ENCODE peak calls at places on chromosomes 1 and 21, in five cellular contexts. F is K562, Y is mesendoderm, M is GM12878, X is OCI-LY7. O is an unnamed sample.

GRCh38 chr21:27571706-27572105 is 604.8 kb upstream of the ADAMTS5 start:
- DNase-seq in M (no peak), X (no peak), Y (no peak), F (no peak), O (no peak)

GRCh38 chr1:67162954-67163353 is 3.3 kb upstream of the IL23R start:
- DNase-seq in X (no peak), F (no peak), Y (peak; percentile 14), M (no peak), O (peak; percentile 53)

GRCh38 chr1:150020711-150021110 is 10.2 kb upstream of the OTUD7B start:
- DNase-seq in Y (no peak), X (no peak), F (no peak), M (no peak), O (no peak)

GRCh38 chr1:225919906-225920305 is 4.1 kb downstream of the PYCR2 start:
- DNase-seq in X (no peak), F (no peak), Y (no peak), M (peak; percentile 17), O (peak; percentile 61)

GRCh38 chr1:106080608-106081325 is 975.7 kb upstream of the PRMT6 start:
- DNase-seq in X (no peak), Y (no peak), M (no peak), F (no peak), O (no peak)

GRCh38 chr21:40143822-40144525 is 276.7 kb downstream of the PCP4 start:
- DNase-seq in F (peak; percentile 62), Y (peak; percentile 52), M (no peak), X (peak; percentile 51), O (no peak)

GRCh38 chr1:203475012-203475981 is at the start of gene PRELP:
- DNase-seq in X (no peak), Y (peak; percentile 88), F (peak; percentile 46), M (no peak), O (peak; percentile 29)

GRCh38 chr21:15688809-15689208 is 41.0 kb upstream of the USP25 start:
- DNase-seq in F (no peak), M (no peak), Y (no peak), X (no peak), O (peak; percentile 35)

GRCh38 chr1:150906329-150906728 is 19.4 kb downstream of the CTXND2 start:
- DNase-seq in F (no peak), Y (no peak), M (no peak), X (no peak), O (peak; percentile 45)

GRCh38 chr1:230186874-230187273 is 119.8 kb downstream of the GALNT2 start:
- DNase-seq in Y (no peak), F (no peak), X (no peak), M (no peak), O (no peak)

GRCh38 chr1:214854126-214854875 is 228.2 kb upstream of the KCNK2 start:
- DNase-seq in Y (no peak), X (no peak), F (no peak), M (no peak), O (no peak)

GRCh38 chr1:202010042-202011015 is at the start of gene ELF3:
- DNase-seq in M (peak; percentile 60), X (peak; percentile 28), F (no peak), Y (peak; percentile 99), O (peak; percentile 97)

GRCh38 chr1:115877511-115877910 is 36.6 kb upstream of the NHLH2 start:
- DNase-seq in F (no peak), M (no peak), Y (peak; percentile 78), X (no peak), O (no peak)

GRCh38 chr21:28639742-28640141 is 352.9 kb downstream of the LTN1 start:
- DNase-seq in Y (no peak), X (no peak), F (no peak), M (no peak), O (no peak)

GRCh38 chr1:10308001-10308400 is 90.9 kb upstream of the PGD start:
- DNase-seq in M (no peak), Y (no peak), F (no peak), X (peak; percentile 45), O (no peak)

GRCh38 chr1:76040327-76040868 is 34.1 kb upstream of the ST6GALNAC3 start:
- DNase-seq in Y (peak; percentile 91), X (no peak), F (peak; percentile 15), M (no peak), O (no peak)

GRCh38 chr21:18153063-18153462 is 91.6 kb upstream of the CHODL start:
- DNase-seq in M (no peak), Y (no peak), X (no peak), F (no peak), O (no peak)

GRCh38 chr21:39661121-39661520 is 48.4 kb downstream of the B3GALT5 start:
- DNase-seq in M (no peak), Y (no peak), F (no peak), X (no peak), O (no peak)

GRCh38 chr1:23727362-23727811 is 15.9 kb upstream of the ELOA start:
- DNase-seq in X (peak; percentile 40), F (no peak), M (no peak), Y (no peak), O (no peak)

GRCh38 chr1:229440821-229441537 is 7.1 kb upstream of the ACTA1 start:
- DNase-seq in X (no peak), Y (no peak), M (peak; percentile 88), F (no peak), O (no peak)

GRCh38 chr1:159835862-159836518 is 9.3 kb downstream of the SLAMF8 start:
- DNase-seq in M (no peak), F (no peak), Y (no peak), X (peak; percentile 2), O (no peak)

GRCh38 chr1:94202241-94202640 is 35.1 kb downstream of the ARHGAP29 start:
- DNase-seq in X (no peak), F (no peak), Y (no peak), M (no peak), O (no peak)

GRCh38 chr1:25653558-25653957 is 37.0 kb downstream of the MAN1C1 start:
- DNase-seq in X (no peak), M (no peak), F (no peak), Y (no peak), O (no peak)
- H3K4me1 ChIP-seq in X (peaks cover 25% of the 10 kb centered on the region), M (no peaks in the 10 kb centered on the region), F (no peaks in the 10 kb centered on the region), Y (no peaks in the 10 kb centered on the region), O (no peaks in the 10 kb centered on the region)

GRCh38 chr1:29655145-29655544 is 418.8 kb downstream of the PTPRU start:
- DNase-seq in M (peak; percentile 15), F (no peak), X (no peak), Y (no peak), O (no peak)

GRCh38 chr1:29655945-29656866 is 419.9 kb downstream of the PTPRU start:
- DNase-seq in X (peak; percentile 14), Y (peak; percentile 52), F (peak; percentile 41), M (no peak), O (no peak)

GRCh38 chr1:29657816-29658215 is 421.5 kb downstream of the PTPRU start:
- DNase-seq in X (no peak), F (no peak), Y (no peak), M (no peak), O (no peak)

GRCh38 chr1:29653886-29654450 is 417.6 kb downstream of the PTPRU start:
- DNase-seq in M (no peak), X (no peak), F (no peak), Y (no peak), O (no peak)

DNA sequence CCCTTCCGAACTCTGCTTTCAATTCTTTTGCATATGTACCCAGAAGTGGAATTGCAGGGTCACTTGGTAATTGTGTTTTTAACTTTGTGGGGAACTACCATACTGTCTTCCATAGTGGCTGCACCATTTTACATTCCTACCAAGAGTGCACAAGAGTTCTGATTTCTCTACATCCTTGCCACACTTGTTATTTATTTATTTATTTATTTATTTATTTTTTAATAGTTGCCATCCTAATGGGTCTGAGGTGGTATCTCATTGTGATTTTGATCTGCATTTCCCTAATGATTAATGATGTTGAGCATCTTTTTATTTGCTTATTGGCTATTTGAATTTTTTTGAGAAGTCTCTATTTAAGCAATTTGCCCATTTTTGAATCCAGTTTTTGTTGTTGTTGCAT is 422.4 kb downstream of the PTPRU start:
- DNase-seq in M (no peak), F (no peak), X (no peak), Y (no peak), O (no peak)
- H3K79me2 ChIP-seq in M (no peaks in the 10 kb centered on the region), F (no peaks in the 10 kb centered on the region), X (no peaks in the 10 kb centered on the region), Y (no peaks in the 10 kb centered on the region), O (no peaks in the 10 kb centered on the region)

GRCh38 chr21:42460391-42461184 is 35.4 kb downstream of the RSPH1 start:
- DNase-seq in F (no peak), X (peak; percentile 95), Y (peak; percentile 78), M (peak; percentile 83), O (peak; percentile 32)
- H3K4me1 ChIP-seq in F (peaks cover 27% of the 10 kb centered on the region), X (peaks cover 70% of the 10 kb centered on the region), Y (peaks cover 12% of the 10 kb centered on the region), M (peaks cover 52% of the 10 kb centered on the region), O (peaks cover 18% of the 10 kb centered on the region)

DNA sequence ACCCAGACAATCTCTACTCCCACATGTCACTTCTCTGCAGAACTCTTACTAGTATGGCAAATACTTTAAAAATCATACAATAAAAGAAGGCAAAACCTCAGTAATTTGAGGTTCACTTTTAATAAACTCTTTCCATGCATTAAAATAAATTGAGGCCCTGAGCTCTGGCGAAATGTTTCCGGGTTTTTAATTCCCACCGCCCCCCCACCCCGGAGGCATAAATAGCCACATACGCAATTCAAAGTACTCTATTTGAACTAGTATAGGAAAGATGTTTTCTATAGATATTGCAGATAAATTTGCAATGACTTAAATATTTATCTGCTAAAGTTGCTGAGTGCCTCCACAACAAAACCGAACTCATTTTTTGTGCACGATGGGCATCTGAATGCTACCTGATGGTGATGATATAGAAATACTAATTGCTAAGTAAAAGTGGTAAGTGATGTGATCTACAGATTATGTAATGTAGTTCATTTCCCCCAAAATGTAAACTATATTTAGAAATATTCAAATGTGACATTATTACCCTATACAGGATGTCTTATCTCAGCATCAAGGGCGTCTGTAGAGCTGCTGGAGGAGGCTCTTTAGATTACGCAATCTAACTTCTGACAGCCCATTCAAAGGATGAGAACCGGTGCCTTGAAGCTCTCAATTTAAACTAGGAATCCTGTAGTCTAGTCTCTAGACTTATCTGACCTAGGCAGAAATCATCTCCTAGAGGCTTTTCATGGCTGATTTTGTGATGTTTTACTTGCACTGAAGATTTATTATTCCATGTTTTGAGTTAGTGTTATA is 8.6 kb downstream of the IRF2BP2 start:
- DNase-seq in M (no peak), Y (peak; percentile 76), F (peak; percentile 54), X (peak; percentile 68), O (no peak)
- H3K79me2 ChIP-seq in M (peaks cover 55% of the 10 kb centered on the region), Y (peaks cover 25% of the 10 kb centered on the region), F (peaks cover 43% of the 10 kb centered on the region), X (peaks cover 40% of the 10 kb centered on the region), O (peaks cover 57% of the 10 kb centered on the region)

GRCh38 chr1:44266400-44267344 is 53.4 kb downstream of the DMAP1 start:
- DNase-seq in M (no peak), Y (no peak), X (no peak), F (no peak), O (no peak)

GRCh38 chr1:44264143-44264542 is 50.9 kb downstream of the DMAP1 start:
- DNase-seq in Y (no peak), X (no peak), M (no peak), F (no peak), O (no peak)

GRCh38 chr1:44268054-44268453 is 54.8 kb downstream of the DMAP1 start:
- DNase-seq in M (no peak), Y (no peak), F (peak; percentile 21), X (no peak), O (no peak)

GRCh38 chr1:44270666-44271628 is 57.7 kb downstream of the DMAP1 start:
- DNase-seq in F (no peak), M (no peak), X (no peak), Y (no peak), O (no peak)

GRCh38 chr1:44267438-44267837 is 54.2 kb downstream of the DMAP1 start:
- DNase-seq in Y (no peak), X (no peak), M (no peak), F (no peak), O (no peak)
- H3K4me1 ChIP-seq in Y (no peaks in the 10 kb centered on the region), X (no peaks in the 10 kb centered on the region), M (no peaks in the 10 kb centered on the region), F (peaks cover 5% of the 10 kb centered on the region), O (no peaks in the 10 kb centered on the region)